ENCODE peak calls at places on chromosomes 11 and 22, in eight cellular contexts. H is heart left ventricle, K is nephron progenitor cell, L is Peyer's patch, A is astrocyte of the spinal cord, O is spleen, C is Panc1, D is GM23338. Q is an unnamed sample.

GRCh38 chr22:19802001-19802880 is 41.7 kb downstream of the TBX1 start:
- DNase-seq in H (no peak), L (no peak), A (no peak), C (no peak), K (peak; percentile 55), D (no peak), O (peak; percentile 52), Q (no peak)

GRCh38 chr11:126739499-126740145 is 260.9 kb downstream of the KIRREL3 start:
- DNase-seq in L (no peak), K (no peak), H (no peak), A (no peak), D (no peak), O (no peak), C (no peak), Q (no peak)

GRCh38 chr11:11446562-11446961 is 93.5 kb upstream of the CSNK2A3 start:
- DNase-seq in A (no peak), L (no peak), C (no peak), O (no peak), K (no peak), H (no peak), D (no peak), Q (no peak)

GRCh38 chr11:2304156-2305139 is 2.6 kb downstream of the TSPAN32 start:
- DNase-seq in L (no peak), K (no peak), D (no peak), C (no peak), A (no peak), H (no peak), O (peak; percentile 76), Q (no peak)

GRCh38 chr11:64571410-64572091 is 19.5 kb upstream of the SLC22A12 start:
- DNase-seq in D (peak; percentile 65), O (peak; percentile 45), K (no peak), L (no peak), A (no peak), C (no peak), H (no peak), Q (no peak)

GRCh38 chr11:126181939-126182730 is 29.3 kb downstream of the RPUSD4 start:
- DNase-seq in L (no peak), A (no peak), D (peak; percentile 23), O (peak; percentile 41), C (no peak), K (no peak), H (no peak), Q (no peak)

GRCh38 chr11:9688716-9689511 is 25.0 kb downstream of the SWAP70 start:
- DNase-seq in H (peak; percentile 37), O (no peak), A (peak; percentile 81), D (no peak), L (peak; percentile 63), C (peak; percentile 78), K (peak; percentile 36), Q (no peak)

GRCh38 chr11:33713162-33713913 is 12.7 kb upstream of the C11orf91 start:
- DNase-seq in L (no peak), O (no peak), H (no peak), A (no peak), D (no peak), C (no peak), K (no peak), Q (no peak)

GRCh38 chr11:123452799-123453198 is 22.7 kb downstream of the GRAMD1B start:
- DNase-seq in K (no peak), H (no peak), O (no peak), D (no peak), C (no peak), L (no peak), A (no peak), Q (no peak)

GRCh38 chr22:20582520-20583361 is 75.3 kb downstream of the MED15 start:
- DNase-seq in O (peak; percentile 56), L (no peak), C (no peak), K (no peak), D (no peak), A (no peak), H (no peak), Q (no peak)

GRCh38 chr11:33463059-33463458 is 205.9 kb downstream of the HIPK3 start:
- DNase-seq in O (no peak), K (no peak), H (no peak), C (no peak), L (no peak), D (no peak), A (no peak), Q (no peak)

GRCh38 chr11:134452026-134452848 is 40.2 kb upstream of the B3GAT1 start:
- DNase-seq in C (no peak), K (no peak), O (no peak), D (no peak), L (no peak), A (no peak), H (no peak), Q (no peak)

GRCh38 chr11:82906236-82906635 is 4.7 kb downstream of the DDIAS start:
- DNase-seq in A (peak; percentile 55), O (no peak), H (no peak), K (no peak), C (no peak), L (no peak), D (peak; percentile 74), Q (no peak)

GRCh38 chr11:134515081-134515960 is 103.3 kb upstream of the B3GAT1 start:
- DNase-seq in D (no peak), O (peak; percentile 56), H (no peak), C (no peak), K (no peak), A (no peak), L (no peak), Q (no peak)

GRCh38 chr11:69337211-69337721 is 43.3 kb downstream of the MYEOV start:
- DNase-seq in L (peak; percentile 10), O (no peak), D (no peak), H (no peak), A (peak; percentile 27), K (no peak), C (no peak), Q (no peak)

GRCh38 chr11:44972746-44973435 is 22.2 kb upstream of the TP53I11 start:
- DNase-seq in K (no peak), O (no peak), A (no peak), D (no peak), L (no peak), C (no peak), H (no peak), Q (no peak)

GRCh38 chr11:1920128-1920908 is 815 bp downstream of the TNNT3 start:
- DNase-seq in K (no peak), A (no peak), O (peak; percentile 70), C (no peak), D (no peak), L (no peak), H (peak; percentile 30), Q (no peak)

GRCh38 chr11:75272821-75273301 is 32.3 kb downstream of the TPBGL start:
- DNase-seq in D (no peak), K (no peak), A (no peak), O (peak; percentile 72), L (no peak), H (peak; percentile 20), C (no peak), Q (no peak)

GRCh38 chr11:33454264-33454663 is 197.1 kb downstream of the HIPK3 start:
- DNase-seq in L (no peak), O (no peak), D (no peak), A (no peak), C (no peak), H (no peak), K (no peak), Q (peak; percentile 38)

GRCh38 chr11:108591893-108592292 is 1.7 kb downstream of the EXPH5 start:
- DNase-seq in C (no peak), O (no peak), D (no peak), A (no peak), L (no peak), K (no peak), H (no peak), Q (no peak)

GRCh38 chr11:134504146-134504905 is 92.3 kb upstream of the B3GAT1 start:
- DNase-seq in H (no peak), D (no peak), L (peak; percentile 1), C (no peak), K (no peak), O (peak; percentile 68), A (no peak), Q (no peak)

GRCh38 chr11:69460540-69461257 is 20.8 kb upstream of the LINC01488 start:
- DNase-seq in D (no peak), O (peak; percentile 1), L (no peak), C (no peak), H (no peak), K (no peak), A (peak; percentile 85), Q (no peak)

GRCh38 chr11:129230006-129230405 is 37.9 kb upstream of the ARHGAP32 start:
- DNase-seq in L (no peak), H (no peak), C (peak; percentile 10), O (no peak), A (peak; percentile 34), D (no peak), K (no peak), Q (no peak)
- TF ChIP-seq CTCF in L (peak; percentile 19), H (peak; percentile 30), C (peak; percentile 41), O (no peak), A (no peak), D (peak; percentile 34), K (no peak), Q (peak; percentile 30)

GRCh38 chr11:92396133-92396532 is 171.5 kb downstream of the FAT3 start:
- DNase-seq in H (no peak), K (no peak), D (no peak), A (no peak), O (no peak), C (no peak), L (no peak), Q (no peak)
- TF ChIP-seq CTCF in H (no peak), K (no peak), D (no peak), A (no peak), O (no peak), C (no peak), L (no peak), Q (no peak)

DNA sequence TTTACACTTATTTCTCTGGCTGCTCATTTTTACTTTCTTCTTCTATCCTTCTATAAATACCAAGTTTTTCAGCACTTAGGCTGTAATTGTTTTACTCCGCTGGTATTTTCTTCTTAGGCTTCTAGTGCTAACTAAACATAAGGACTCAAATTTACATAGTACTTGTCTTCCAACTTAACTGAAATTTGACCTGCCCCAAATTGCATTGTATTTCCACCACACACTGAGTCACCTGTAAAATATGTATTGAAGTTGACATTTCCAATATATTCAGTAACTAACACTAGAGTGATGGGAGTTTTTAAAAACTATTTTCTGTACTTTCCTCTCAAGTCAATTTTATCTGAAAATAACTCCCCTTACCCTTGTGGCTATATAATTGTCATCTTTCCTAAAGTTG is 1794.1 kb upstream of the RAG2 start:
- DNase-seq in K (no peak), L (no peak), A (peak; percentile 20), H (no peak), D (peak; percentile 1), C (no peak), O (no peak), Q (no peak)
- TF ChIP-seq CTCF in K (no peak), L (no peak), A (no peak), H (no peak), D (no peak), C (no peak), O (no peak), Q (no peak)

DNA sequence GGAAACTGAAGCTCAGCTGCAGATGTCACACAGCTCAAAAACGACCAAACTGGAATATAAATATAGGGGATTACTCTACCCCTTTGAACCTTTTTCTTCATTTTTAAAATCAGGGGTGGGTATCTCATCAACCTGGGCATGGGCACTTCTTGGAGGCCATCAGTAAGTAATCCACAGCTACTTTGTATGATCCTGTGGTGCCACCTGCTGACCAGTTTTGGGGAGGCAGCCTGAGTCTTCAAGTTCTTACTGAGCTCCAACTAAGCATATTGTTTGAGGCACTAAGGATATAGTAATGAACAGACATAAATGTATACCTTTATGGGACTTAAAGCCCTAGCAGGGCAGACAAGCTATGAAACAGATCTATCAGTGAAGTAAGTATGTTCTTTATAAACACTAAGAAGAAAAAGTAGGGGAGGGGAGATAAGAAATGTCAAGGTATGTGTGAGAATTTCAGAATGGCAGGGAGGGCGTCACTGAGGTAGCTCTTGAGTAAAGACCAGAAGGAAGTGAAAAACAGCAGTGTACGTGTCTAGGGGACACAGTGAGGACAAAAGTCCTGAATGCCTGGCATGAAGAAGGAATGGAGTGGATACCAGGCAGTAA is 18.4 kb downstream of the TUB start:
- DNase-seq in L (peak; percentile 67), D (peak; percentile 82), A (peak; percentile 88), C (peak; percentile 84), O (peak; percentile 78), K (peak; percentile 85), H (peak; percentile 70), Q (no peak)
- TF ChIP-seq CTCF in L (peak; percentile 91), D (peak; percentile 89), A (peak; percentile 87), C (peak; percentile 95), O (no peak), K (peak; percentile 81), H (peak; percentile 81), Q (peak; percentile 86)